ENCODE peak calls at places on chromosomes 5 and 9, in nine cellular contexts. One of them, this sample, is unnamed.

GRCh38 chr5:67267522-67268232 is 71.1 kb upstream of the CD180 start:
- DNase-seq in epithelial cell of esophagus: peak; percentile 30
- DNase-seq in lower lobe of right lung: no peak
- DNase-seq in BE2C: peak; percentile 9
- DNase-seq in bronchial epithelial cell: peak; percentile 57
- DNase-seq in stomach: no peak
- DNase-seq in psoas muscle: peak; percentile 71
- DNase-seq in heart right ventricle: peak; percentile 70
- DNase-seq in heart left ventricle: peak; percentile 36
- DNase-seq in this sample: no peak

GRCh38 chr9:135340726-135341475 is 138.7 kb upstream of the PPP1R26 start:
- DNase-seq in BE2C: peak; percentile 21
- DNase-seq in psoas muscle: no peak
- DNase-seq in heart right ventricle: no peak
- DNase-seq in bronchial epithelial cell: no peak
- DNase-seq in epithelial cell of esophagus: no peak
- DNase-seq in heart left ventricle: no peak
- DNase-seq in lower lobe of right lung: no peak
- DNase-seq in stomach: no peak
- DNase-seq in this sample: no peak

GRCh38 chr5:134097221-134097620 is 17.3 kb upstream of the TCF7 start:
- DNase-seq in stomach: no peak
- DNase-seq in BE2C: no peak
- DNase-seq in psoas muscle: peak; percentile 26
- DNase-seq in bronchial epithelial cell: no peak
- DNase-seq in epithelial cell of esophagus: no peak
- DNase-seq in heart left ventricle: no peak
- DNase-seq in heart right ventricle: no peak
- DNase-seq in lower lobe of right lung: no peak
- DNase-seq in this sample: no peak

GRCh38 chr5:114449836-114450515 is 88.1 kb downstream of the KCNN2 start:
- DNase-seq in lower lobe of right lung: peak; percentile 61
- DNase-seq in psoas muscle: peak; percentile 79
- DNase-seq in heart right ventricle: peak; percentile 75
- DNase-seq in BE2C: peak; percentile 76
- DNase-seq in epithelial cell of esophagus: peak; percentile 60
- DNase-seq in bronchial epithelial cell: peak; percentile 33
- DNase-seq in heart left ventricle: peak; percentile 74
- DNase-seq in stomach: peak; percentile 63
- DNase-seq in this sample: no peak

GRCh38 chr5:4802044-4802443 is 338.1 kb upstream of the ADAMTS16 start:
- DNase-seq in lower lobe of right lung: no peak
- DNase-seq in stomach: no peak
- DNase-seq in heart right ventricle: no peak
- DNase-seq in epithelial cell of esophagus: no peak
- DNase-seq in BE2C: no peak
- DNase-seq in heart left ventricle: no peak
- DNase-seq in bronchial epithelial cell: no peak
- DNase-seq in psoas muscle: no peak
- DNase-seq in this sample: no peak

GRCh38 chr9:114370251-114370984 is 17.4 kb downstream of the AKNA start:
- DNase-seq in lower lobe of right lung: no peak
- DNase-seq in stomach: no peak
- DNase-seq in heart right ventricle: no peak
- DNase-seq in BE2C: no peak
- DNase-seq in psoas muscle: no peak
- DNase-seq in epithelial cell of esophagus: no peak
- DNase-seq in bronchial epithelial cell: no peak
- DNase-seq in heart left ventricle: no peak
- DNase-seq in this sample: no peak

GRCh38 chr5:145941677-145942130 is 5.3 kb downstream of the SH3RF2 start:
- DNase-seq in heart left ventricle: no peak
- DNase-seq in psoas muscle: no peak
- DNase-seq in epithelial cell of esophagus: peak; percentile 93
- DNase-seq in BE2C: no peak
- DNase-seq in stomach: no peak
- DNase-seq in lower lobe of right lung: no peak
- DNase-seq in bronchial epithelial cell: peak; percentile 96
- DNase-seq in heart right ventricle: no peak
- DNase-seq in this sample: no peak

GRCh38 chr5:816176-816575 is 31.6 kb upstream of the ZDHHC11B start:
- DNase-seq in epithelial cell of esophagus: no peak
- DNase-seq in heart right ventricle: no peak
- DNase-seq in BE2C: no peak
- DNase-seq in stomach: no peak
- DNase-seq in bronchial epithelial cell: no peak
- DNase-seq in lower lobe of right lung: no peak
- DNase-seq in psoas muscle: no peak
- DNase-seq in heart left ventricle: no peak
- DNase-seq in this sample: no peak

GRCh38 chr5:127311349-127311748 is 20.8 kb downstream of the MEGF10 start:
- DNase-seq in lower lobe of right lung: no peak
- DNase-seq in stomach: no peak
- DNase-seq in bronchial epithelial cell: no peak
- DNase-seq in epithelial cell of esophagus: no peak
- DNase-seq in BE2C: no peak
- DNase-seq in heart left ventricle: no peak
- DNase-seq in heart right ventricle: no peak
- DNase-seq in psoas muscle: no peak
- DNase-seq in this sample: peak; percentile 68

GRCh38 chr9:100865111-100865510 is 163.4 kb upstream of the PLPPR1 start:
- DNase-seq in stomach: no peak
- DNase-seq in lower lobe of right lung: no peak
- DNase-seq in BE2C: no peak
- DNase-seq in epithelial cell of esophagus: no peak
- DNase-seq in heart left ventricle: no peak
- DNase-seq in psoas muscle: no peak
- DNase-seq in bronchial epithelial cell: no peak
- DNase-seq in heart right ventricle: no peak
- DNase-seq in this sample: no peak

GRCh38 chr9:111427186-111427585 is 57.0 kb downstream of the ECPAS start:
- DNase-seq in heart left ventricle: no peak
- DNase-seq in BE2C: no peak
- DNase-seq in bronchial epithelial cell: peak; percentile 41
- DNase-seq in stomach: no peak
- DNase-seq in epithelial cell of esophagus: peak; percentile 35
- DNase-seq in heart right ventricle: no peak
- DNase-seq in lower lobe of right lung: no peak
- DNase-seq in psoas muscle: no peak
- DNase-seq in this sample: no peak

GRCh38 chr9:83665576-83666200 is 42.1 kb downstream of the UBQLN1 start:
- DNase-seq in psoas muscle: no peak
- DNase-seq in bronchial epithelial cell: no peak
- DNase-seq in BE2C: no peak
- DNase-seq in heart right ventricle: no peak
- DNase-seq in stomach: no peak
- DNase-seq in lower lobe of right lung: no peak
- DNase-seq in heart left ventricle: no peak
- DNase-seq in epithelial cell of esophagus: no peak
- DNase-seq in this sample: no peak

GRCh38 chr9:114097613-114098020 is 1.5 kb downstream of the KIF12 start:
- DNase-seq in psoas muscle: no peak
- DNase-seq in lower lobe of right lung: no peak
- DNase-seq in bronchial epithelial cell: peak; percentile 25
- DNase-seq in BE2C: no peak
- DNase-seq in stomach: peak; percentile 63
- DNase-seq in heart right ventricle: no peak
- DNase-seq in epithelial cell of esophagus: peak; percentile 47
- DNase-seq in heart left ventricle: no peak
- DNase-seq in this sample: no peak

GRCh38 chr5:154288145-154288544 is 97.6 kb downstream of the GALNT10 start:
- DNase-seq in heart right ventricle: no peak
- DNase-seq in stomach: peak; percentile 58
- DNase-seq in heart left ventricle: peak; percentile 22
- DNase-seq in epithelial cell of esophagus: no peak
- DNase-seq in BE2C: no peak
- DNase-seq in psoas muscle: no peak
- DNase-seq in lower lobe of right lung: no peak
- DNase-seq in bronchial epithelial cell: no peak
- DNase-seq in this sample: no peak

GRCh38 chr9:132943677-132944293 is 631 bp downstream of the TSC1 start:
- DNase-seq in bronchial epithelial cell: no peak
- DNase-seq in psoas muscle: peak; percentile 55
- DNase-seq in heart left ventricle: no peak
- DNase-seq in BE2C: no peak
- DNase-seq in lower lobe of right lung: no peak
- DNase-seq in heart right ventricle: no peak
- DNase-seq in epithelial cell of esophagus: peak; percentile 11
- DNase-seq in stomach: no peak
- DNase-seq in this sample: no peak

GRCh38 chr5:126516133-126516532 is 78.9 kb downstream of the ALDH7A1 start:
- DNase-seq in lower lobe of right lung: no peak
- DNase-seq in bronchial epithelial cell: peak; percentile 64
- DNase-seq in epithelial cell of esophagus: peak; percentile 81
- DNase-seq in heart right ventricle: no peak
- DNase-seq in BE2C: peak; percentile 72
- DNase-seq in stomach: no peak
- DNase-seq in heart left ventricle: no peak
- DNase-seq in psoas muscle: no peak
- DNase-seq in this sample: no peak

GRCh38 chr5:87277279-87277835 is 9.7 kb downstream of the RASA1 start:
- DNase-seq in heart right ventricle: no peak
- DNase-seq in heart left ventricle: no peak
- DNase-seq in lower lobe of right lung: no peak
- DNase-seq in BE2C: no peak
- DNase-seq in psoas muscle: no peak
- DNase-seq in stomach: no peak
- DNase-seq in bronchial epithelial cell: no peak
- DNase-seq in epithelial cell of esophagus: peak; percentile 37
- DNase-seq in this sample: no peak
- TF ChIP-seq CTCF in heart right ventricle: no peak
- TF ChIP-seq CTCF in heart left ventricle: no peak
- TF ChIP-seq CTCF in lower lobe of right lung: no peak
- TF ChIP-seq CTCF in BE2C: no peak
- TF ChIP-seq CTCF in psoas muscle: no peak
- TF ChIP-seq CTCF in stomach: no peak
- TF ChIP-seq CTCF in bronchial epithelial cell: no peak
- TF ChIP-seq CTCF in epithelial cell of esophagus: no peak
- TF ChIP-seq CTCF in this sample: no peak

DNA sequence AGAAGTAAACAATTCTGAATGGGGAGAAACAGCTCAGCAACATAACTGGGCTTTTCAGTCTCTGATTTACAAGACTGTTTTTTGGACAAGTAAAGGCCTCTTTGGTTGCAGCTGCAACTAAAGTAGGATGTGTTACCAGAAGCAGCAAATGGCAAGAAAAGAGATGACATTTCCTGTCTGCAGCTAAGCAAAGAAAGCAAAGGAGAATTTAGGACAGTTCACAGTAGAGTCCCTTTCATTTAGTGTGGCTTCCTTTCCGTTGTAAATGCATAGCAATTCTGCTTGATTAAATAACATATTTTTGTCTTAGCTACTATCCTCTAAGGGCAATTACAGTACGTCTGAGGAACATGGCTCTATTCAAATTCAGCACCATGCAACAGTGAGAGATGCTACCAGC is 107.9 kb downstream of the SEMA6A start:
- DNase-seq in heart right ventricle: no peak
- DNase-seq in BE2C: no peak
- DNase-seq in heart left ventricle: no peak
- DNase-seq in stomach: no peak
- DNase-seq in psoas muscle: no peak
- DNase-seq in lower lobe of right lung: no peak
- DNase-seq in epithelial cell of esophagus: no peak
- DNase-seq in bronchial epithelial cell: no peak
- DNase-seq in this sample: no peak
- H3K4me3 ChIP-seq in heart right ventricle: no peak overlapping the region
- H3K4me3 ChIP-seq in BE2C: no peak overlapping the region
- H3K4me3 ChIP-seq in heart left ventricle: no peak overlapping the region
- H3K4me3 ChIP-seq in stomach: no peak overlapping the region
- H3K4me3 ChIP-seq in psoas muscle: no peak overlapping the region
- H3K4me3 ChIP-seq in lower lobe of right lung: no peak overlapping the region
- H3K4me3 ChIP-seq in epithelial cell of esophagus: no peak overlapping the region
- H3K4me3 ChIP-seq in bronchial epithelial cell: no peak overlapping the region
- H3K4me3 ChIP-seq in this sample: no peak overlapping the region

DNA sequence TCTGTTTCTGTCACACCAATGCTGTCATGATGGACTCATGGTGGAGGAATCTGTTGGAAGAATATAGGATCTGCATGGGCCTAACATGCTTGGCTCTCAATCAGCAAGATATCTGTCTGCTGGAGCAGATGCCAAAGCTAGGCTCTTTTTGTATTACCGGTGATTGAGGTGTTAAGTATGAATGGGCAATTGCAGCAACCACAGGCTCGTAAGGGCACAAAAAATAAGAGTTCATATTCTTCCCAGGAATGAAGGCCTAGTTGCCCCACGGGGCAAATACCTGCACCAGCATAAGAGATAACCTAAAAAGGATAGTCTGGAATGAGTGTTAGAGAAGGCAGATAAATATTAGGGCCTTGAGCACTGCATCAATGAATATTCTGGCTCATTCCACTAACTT is 679.5 kb upstream of the COX7C start:
- DNase-seq in epithelial cell of esophagus: no peak
- DNase-seq in heart right ventricle: no peak
- DNase-seq in heart left ventricle: no peak
- DNase-seq in BE2C: no peak
- DNase-seq in psoas muscle: no peak
- DNase-seq in lower lobe of right lung: no peak
- DNase-seq in bronchial epithelial cell: no peak
- DNase-seq in stomach: no peak
- DNase-seq in this sample: no peak
- TF ChIP-seq CTCF in epithelial cell of esophagus: no peak
- TF ChIP-seq CTCF in heart right ventricle: no peak
- TF ChIP-seq CTCF in heart left ventricle: no peak
- TF ChIP-seq CTCF in BE2C: no peak
- TF ChIP-seq CTCF in psoas muscle: no peak
- TF ChIP-seq CTCF in lower lobe of right lung: no peak
- TF ChIP-seq CTCF in bronchial epithelial cell: no peak
- TF ChIP-seq CTCF in stomach: no peak
- TF ChIP-seq CTCF in this sample: no peak

GRCh38 chr9:89425024-89425805 is 72.7 kb downstream of the SEMA4D start:
- DNase-seq in lower lobe of right lung: no peak
- DNase-seq in heart left ventricle: no peak
- DNase-seq in heart right ventricle: no peak
- DNase-seq in bronchial epithelial cell: no peak
- DNase-seq in psoas muscle: no peak
- DNase-seq in epithelial cell of esophagus: no peak
- DNase-seq in BE2C: no peak
- DNase-seq in stomach: no peak
- DNase-seq in this sample: no peak

GRCh38 chr9:89425921-89426388 is 72.0 kb downstream of the SEMA4D start:
- DNase-seq in heart right ventricle: no peak
- DNase-seq in bronchial epithelial cell: no peak
- DNase-seq in lower lobe of right lung: peak; percentile 34
- DNase-seq in BE2C: no peak
- DNase-seq in psoas muscle: peak; percentile 29
- DNase-seq in epithelial cell of esophagus: no peak
- DNase-seq in heart left ventricle: no peak
- DNase-seq in stomach: no peak
- DNase-seq in this sample: no peak

GRCh38 chr9:89428222-89428761 is 69.6 kb downstream of the SEMA4D start:
- DNase-seq in stomach: no peak
- DNase-seq in psoas muscle: peak; percentile 35
- DNase-seq in heart left ventricle: no peak
- DNase-seq in epithelial cell of esophagus: no peak
- DNase-seq in bronchial epithelial cell: no peak
- DNase-seq in heart right ventricle: no peak
- DNase-seq in lower lobe of right lung: no peak
- DNase-seq in BE2C: no peak
- DNase-seq in this sample: no peak

GRCh38 chr9:89427621-89428221 is 70.2 kb downstream of the SEMA4D start:
- DNase-seq in lower lobe of right lung: no peak
- DNase-seq in BE2C: no peak
- DNase-seq in stomach: no peak
- DNase-seq in heart right ventricle: no peak
- DNase-seq in heart left ventricle: no peak
- DNase-seq in bronchial epithelial cell: no peak
- DNase-seq in psoas muscle: peak; percentile 32
- DNase-seq in epithelial cell of esophagus: no peak
- DNase-seq in this sample: no peak

GRCh38 chr9:89426389-89426961 is 71.4 kb downstream of the SEMA4D start:
- DNase-seq in lower lobe of right lung: peak; percentile 37
- DNase-seq in bronchial epithelial cell: no peak
- DNase-seq in heart right ventricle: no peak
- DNase-seq in epithelial cell of esophagus: no peak
- DNase-seq in stomach: no peak
- DNase-seq in BE2C: no peak
- DNase-seq in psoas muscle: peak; percentile 21
- DNase-seq in heart left ventricle: no peak
- DNase-seq in this sample: no peak
- H3K4me3 ChIP-seq in lower lobe of right lung: no peak overlapping the region
- H3K4me3 ChIP-seq in bronchial epithelial cell: no peak overlapping the region
- H3K4me3 ChIP-seq in heart right ventricle: no peak overlapping the region
- H3K4me3 ChIP-seq in epithelial cell of esophagus: no peak overlapping the region
- H3K4me3 ChIP-seq in stomach: no peak overlapping the region
- H3K4me3 ChIP-seq in BE2C: no peak overlapping the region
- H3K4me3 ChIP-seq in psoas muscle: no peak overlapping the region
- H3K4me3 ChIP-seq in heart left ventricle: no peak overlapping the region
- H3K4me3 ChIP-seq in this sample: no peak overlapping the region

This sample was measured in LNCaP clone FGC.